ENCODE peak calls at places on chromosome 11, in nine cellular contexts. One of them, this sample, is unnamed.

GRCh38 chr11:13760115-13760514 is 91.6 kb downstream of the FAR1 start:
- DNase-seq in cardiac fibroblast: no peak
- DNase-seq in CD8-positive, alpha-beta T cell: no peak
- DNase-seq in naive thymus-derived CD8-positive, alpha-beta T cell: no peak
- DNase-seq in LoVo: peak; percentile 8
- DNase-seq in astrocyte of the spinal cord: no peak
- DNase-seq in stromal cell of bone marrow: no peak
- DNase-seq in effector memory CD4-positive, alpha-beta T cell: no peak
- DNase-seq in GM23338: no peak
- DNase-seq in this sample: peak; percentile 29

GRCh38 chr11:2801711-2802388 is 83.7 kb downstream of the CDKN1C start:
- DNase-seq in cardiac fibroblast: no peak
- DNase-seq in CD8-positive, alpha-beta T cell: no peak
- DNase-seq in naive thymus-derived CD8-positive, alpha-beta T cell: no peak
- DNase-seq in LoVo: no peak
- DNase-seq in astrocyte of the spinal cord: no peak
- DNase-seq in stromal cell of bone marrow: no peak
- DNase-seq in effector memory CD4-positive, alpha-beta T cell: no peak
- DNase-seq in GM23338: no peak
- DNase-seq in this sample: no peak

GRCh38 chr11:57434640-57435546 is 8.0 kb upstream of the SLC43A3 start:
- DNase-seq in cardiac fibroblast: peak; percentile 95
- DNase-seq in CD8-positive, alpha-beta T cell: no peak
- DNase-seq in naive thymus-derived CD8-positive, alpha-beta T cell: no peak
- DNase-seq in LoVo: no peak
- DNase-seq in astrocyte of the spinal cord: peak; percentile 80
- DNase-seq in stromal cell of bone marrow: peak; percentile 94
- DNase-seq in effector memory CD4-positive, alpha-beta T cell: no peak
- DNase-seq in GM23338: no peak
- DNase-seq in this sample: no peak

GRCh38 chr11:20337526-20338154 is 25.9 kb upstream of the HTATIP2 start:
- DNase-seq in cardiac fibroblast: peak; percentile 37
- DNase-seq in CD8-positive, alpha-beta T cell: no peak
- DNase-seq in naive thymus-derived CD8-positive, alpha-beta T cell: no peak
- DNase-seq in LoVo: no peak
- DNase-seq in astrocyte of the spinal cord: peak; percentile 29
- DNase-seq in stromal cell of bone marrow: no peak
- DNase-seq in effector memory CD4-positive, alpha-beta T cell: no peak
- DNase-seq in GM23338: peak; percentile 68
- DNase-seq in this sample: peak; percentile 53

GRCh38 chr11:108198833-108199232 is 23.6 kb downstream of the NPAT start:
- DNase-seq in cardiac fibroblast: no peak
- DNase-seq in CD8-positive, alpha-beta T cell: no peak
- DNase-seq in naive thymus-derived CD8-positive, alpha-beta T cell: no peak
- DNase-seq in LoVo: no peak
- DNase-seq in astrocyte of the spinal cord: no peak
- DNase-seq in stromal cell of bone marrow: no peak
- DNase-seq in effector memory CD4-positive, alpha-beta T cell: no peak
- DNase-seq in GM23338: no peak
- DNase-seq in this sample: no peak

GRCh38 chr11:61888043-61888442 is 3.3 kb downstream of the FADS3 start:
- DNase-seq in cardiac fibroblast: peak; percentile 95
- DNase-seq in CD8-positive, alpha-beta T cell: no peak
- DNase-seq in naive thymus-derived CD8-positive, alpha-beta T cell: no peak
- DNase-seq in LoVo: peak; percentile 46
- DNase-seq in astrocyte of the spinal cord: peak; percentile 94
- DNase-seq in stromal cell of bone marrow: peak; percentile 85
- DNase-seq in effector memory CD4-positive, alpha-beta T cell: no peak
- DNase-seq in GM23338: no peak
- DNase-seq in this sample: no peak

GRCh38 chr11:120785576-120785975 is 238.3 kb upstream of the TBCEL start:
- DNase-seq in cardiac fibroblast: no peak
- DNase-seq in CD8-positive, alpha-beta T cell: no peak
- DNase-seq in naive thymus-derived CD8-positive, alpha-beta T cell: no peak
- DNase-seq in LoVo: no peak
- DNase-seq in astrocyte of the spinal cord: no peak
- DNase-seq in stromal cell of bone marrow: no peak
- DNase-seq in effector memory CD4-positive, alpha-beta T cell: no peak
- DNase-seq in GM23338: no peak
- DNase-seq in this sample: no peak

GRCh38 chr11:15035283-15035682 is 38.1 kb upstream of the CALCB start:
- DNase-seq in cardiac fibroblast: no peak
- DNase-seq in CD8-positive, alpha-beta T cell: no peak
- DNase-seq in naive thymus-derived CD8-positive, alpha-beta T cell: no peak
- DNase-seq in LoVo: no peak
- DNase-seq in astrocyte of the spinal cord: no peak
- DNase-seq in stromal cell of bone marrow: no peak
- DNase-seq in effector memory CD4-positive, alpha-beta T cell: no peak
- DNase-seq in GM23338: peak; percentile 76
- DNase-seq in this sample: peak; percentile 84

GRCh38 chr11:118843518-118843917 is 40.2 kb upstream of the CXCR5 start:
- DNase-seq in cardiac fibroblast: no peak
- DNase-seq in CD8-positive, alpha-beta T cell: no peak
- DNase-seq in naive thymus-derived CD8-positive, alpha-beta T cell: no peak
- DNase-seq in LoVo: no peak
- DNase-seq in astrocyte of the spinal cord: no peak
- DNase-seq in stromal cell of bone marrow: no peak
- DNase-seq in effector memory CD4-positive, alpha-beta T cell: no peak
- DNase-seq in GM23338: no peak
- DNase-seq in this sample: no peak

GRCh38 chr11:64406221-64406946 is 47.4 kb downstream of the RPS6KA4 start:
- DNase-seq in cardiac fibroblast: peak; percentile 61
- DNase-seq in CD8-positive, alpha-beta T cell: no peak
- DNase-seq in naive thymus-derived CD8-positive, alpha-beta T cell: no peak
- DNase-seq in LoVo: no peak
- DNase-seq in astrocyte of the spinal cord: no peak
- DNase-seq in stromal cell of bone marrow: no peak
- DNase-seq in effector memory CD4-positive, alpha-beta T cell: no peak
- DNase-seq in GM23338: no peak
- DNase-seq in this sample: no peak

GRCh38 chr11:130725417-130726233 is 190.7 kb downstream of the SNX19 start:
- DNase-seq in cardiac fibroblast: no peak
- DNase-seq in CD8-positive, alpha-beta T cell: no peak
- DNase-seq in naive thymus-derived CD8-positive, alpha-beta T cell: no peak
- DNase-seq in LoVo: no peak
- DNase-seq in astrocyte of the spinal cord: no peak
- DNase-seq in stromal cell of bone marrow: no peak
- DNase-seq in effector memory CD4-positive, alpha-beta T cell: no peak
- DNase-seq in GM23338: no peak
- DNase-seq in this sample: peak; percentile 8

GRCh38 chr11:130516175-130516867 is 67.9 kb downstream of the ADAMTS15 start:
- DNase-seq in cardiac fibroblast: no peak
- DNase-seq in CD8-positive, alpha-beta T cell: no peak
- DNase-seq in naive thymus-derived CD8-positive, alpha-beta T cell: no peak
- DNase-seq in LoVo: no peak
- DNase-seq in astrocyte of the spinal cord: no peak
- DNase-seq in stromal cell of bone marrow: no peak
- DNase-seq in effector memory CD4-positive, alpha-beta T cell: no peak
- DNase-seq in GM23338: peak; percentile 30
- DNase-seq in this sample: no peak

GRCh38 chr11:57357827-57358226 is 19.7 kb downstream of the P2RX3 start:
- DNase-seq in cardiac fibroblast: peak; percentile 23
- DNase-seq in CD8-positive, alpha-beta T cell: no peak
- DNase-seq in naive thymus-derived CD8-positive, alpha-beta T cell: no peak
- DNase-seq in LoVo: no peak
- DNase-seq in astrocyte of the spinal cord: no peak
- DNase-seq in stromal cell of bone marrow: no peak
- DNase-seq in effector memory CD4-positive, alpha-beta T cell: no peak
- DNase-seq in GM23338: no peak
- DNase-seq in this sample: no peak

GRCh38 chr11:40370821-40371616 is 1088.4 kb downstream of the LRRC4C start:
- DNase-seq in cardiac fibroblast: no peak
- DNase-seq in CD8-positive, alpha-beta T cell: no peak
- DNase-seq in naive thymus-derived CD8-positive, alpha-beta T cell: no peak
- DNase-seq in LoVo: no peak
- DNase-seq in astrocyte of the spinal cord: no peak
- DNase-seq in stromal cell of bone marrow: no peak
- DNase-seq in effector memory CD4-positive, alpha-beta T cell: no peak
- DNase-seq in GM23338: no peak
- DNase-seq in this sample: no peak

GRCh38 chr11:72179804-72180396 is 12.0 kb upstream of the FOLR1 start:
- DNase-seq in cardiac fibroblast: no peak
- DNase-seq in CD8-positive, alpha-beta T cell: no peak
- DNase-seq in naive thymus-derived CD8-positive, alpha-beta T cell: no peak
- DNase-seq in LoVo: no peak
- DNase-seq in astrocyte of the spinal cord: peak; percentile 12
- DNase-seq in stromal cell of bone marrow: peak; percentile 13
- DNase-seq in effector memory CD4-positive, alpha-beta T cell: no peak
- DNase-seq in GM23338: no peak
- DNase-seq in this sample: peak; percentile 50

GRCh38 chr11:119065369-119065768 is 2.2 kb upstream of the VPS11 start:
- DNase-seq in cardiac fibroblast: peak; percentile 50
- DNase-seq in CD8-positive, alpha-beta T cell: no peak
- DNase-seq in naive thymus-derived CD8-positive, alpha-beta T cell: peak; percentile 36
- DNase-seq in LoVo: no peak
- DNase-seq in astrocyte of the spinal cord: peak; percentile 35
- DNase-seq in stromal cell of bone marrow: no peak
- DNase-seq in effector memory CD4-positive, alpha-beta T cell: peak; percentile 17
- DNase-seq in GM23338: peak; percentile 71
- DNase-seq in this sample: peak; percentile 55

GRCh38 chr11:65212226-65212801 is 30.6 kb downstream of the CAPN1 start:
- DNase-seq in cardiac fibroblast: peak; percentile 18
- DNase-seq in CD8-positive, alpha-beta T cell: no peak
- DNase-seq in naive thymus-derived CD8-positive, alpha-beta T cell: no peak
- DNase-seq in LoVo: no peak
- DNase-seq in astrocyte of the spinal cord: no peak
- DNase-seq in stromal cell of bone marrow: no peak
- DNase-seq in effector memory CD4-positive, alpha-beta T cell: no peak
- DNase-seq in GM23338: peak; percentile 46
- DNase-seq in this sample: no peak

GRCh38 chr11:30567644-30568043 is 18.5 kb downstream of the MPPED2 start:
- DNase-seq in cardiac fibroblast: no peak
- DNase-seq in CD8-positive, alpha-beta T cell: no peak
- DNase-seq in naive thymus-derived CD8-positive, alpha-beta T cell: no peak
- DNase-seq in LoVo: no peak
- DNase-seq in astrocyte of the spinal cord: no peak
- DNase-seq in stromal cell of bone marrow: no peak
- DNase-seq in effector memory CD4-positive, alpha-beta T cell: no peak
- DNase-seq in GM23338: no peak
- DNase-seq in this sample: no peak

GRCh38 chr11:46003647-46004046 is 81.2 kb downstream of the LARGE2 start:
- DNase-seq in cardiac fibroblast: peak; percentile 74
- DNase-seq in CD8-positive, alpha-beta T cell: no peak
- DNase-seq in naive thymus-derived CD8-positive, alpha-beta T cell: no peak
- DNase-seq in LoVo: no peak
- DNase-seq in astrocyte of the spinal cord: peak; percentile 16
- DNase-seq in stromal cell of bone marrow: peak; percentile 52
- DNase-seq in effector memory CD4-positive, alpha-beta T cell: no peak
- DNase-seq in GM23338: peak; percentile 38
- DNase-seq in this sample: no peak

GRCh38 chr11:131217313-131218297 is 152.8 kb upstream of the NTM start:
- DNase-seq in cardiac fibroblast: no peak
- DNase-seq in CD8-positive, alpha-beta T cell: no peak
- DNase-seq in naive thymus-derived CD8-positive, alpha-beta T cell: no peak
- DNase-seq in LoVo: no peak
- DNase-seq in astrocyte of the spinal cord: no peak
- DNase-seq in stromal cell of bone marrow: peak; percentile 1
- DNase-seq in effector memory CD4-positive, alpha-beta T cell: no peak
- DNase-seq in GM23338: peak; percentile 53
- DNase-seq in this sample: peak; percentile 31

GRCh38 chr11:99739464-99740089 is 718.8 kb downstream of the CNTN5 start:
- DNase-seq in cardiac fibroblast: peak; percentile 70
- DNase-seq in CD8-positive, alpha-beta T cell: no peak
- DNase-seq in naive thymus-derived CD8-positive, alpha-beta T cell: no peak
- DNase-seq in LoVo: peak; percentile 16
- DNase-seq in astrocyte of the spinal cord: peak; percentile 72
- DNase-seq in stromal cell of bone marrow: peak; percentile 3
- DNase-seq in effector memory CD4-positive, alpha-beta T cell: no peak
- DNase-seq in GM23338: peak; percentile 79
- DNase-seq in this sample: peak; percentile 28

GRCh38 chr11:2571598-2572281 is 126.9 kb downstream of the KCNQ1 start:
- DNase-seq in cardiac fibroblast: no peak
- DNase-seq in CD8-positive, alpha-beta T cell: no peak
- DNase-seq in naive thymus-derived CD8-positive, alpha-beta T cell: no peak
- DNase-seq in LoVo: no peak
- DNase-seq in astrocyte of the spinal cord: no peak
- DNase-seq in stromal cell of bone marrow: no peak
- DNase-seq in effector memory CD4-positive, alpha-beta T cell: no peak
- DNase-seq in GM23338: no peak
- DNase-seq in this sample: no peak

GRCh38 chr11:64117763-64118459 is 48.0 kb downstream of the MACROD1 start:
- DNase-seq in cardiac fibroblast: no peak
- DNase-seq in CD8-positive, alpha-beta T cell: no peak
- DNase-seq in naive thymus-derived CD8-positive, alpha-beta T cell: no peak
- DNase-seq in LoVo: no peak
- DNase-seq in astrocyte of the spinal cord: no peak
- DNase-seq in stromal cell of bone marrow: no peak
- DNase-seq in effector memory CD4-positive, alpha-beta T cell: no peak
- DNase-seq in GM23338: no peak
- DNase-seq in this sample: no peak

GRCh38 chr11:27437824-27438594 is 34.6 kb downstream of the LGR4 start:
- DNase-seq in cardiac fibroblast: no peak
- DNase-seq in CD8-positive, alpha-beta T cell: no peak
- DNase-seq in naive thymus-derived CD8-positive, alpha-beta T cell: no peak
- DNase-seq in LoVo: no peak
- DNase-seq in astrocyte of the spinal cord: no peak
- DNase-seq in stromal cell of bone marrow: no peak
- DNase-seq in effector memory CD4-positive, alpha-beta T cell: no peak
- DNase-seq in GM23338: no peak
- DNase-seq in this sample: no peak

GRCh38 chr11:72782081-72782920 is 11.5 kb downstream of the STARD10 start:
- DNase-seq in cardiac fibroblast: no peak
- DNase-seq in CD8-positive, alpha-beta T cell: no peak
- DNase-seq in naive thymus-derived CD8-positive, alpha-beta T cell: no peak
- DNase-seq in LoVo: no peak
- DNase-seq in astrocyte of the spinal cord: no peak
- DNase-seq in stromal cell of bone marrow: no peak
- DNase-seq in effector memory CD4-positive, alpha-beta T cell: no peak
- DNase-seq in GM23338: peak; percentile 71
- DNase-seq in this sample: peak; percentile 71

GRCh38 chr11:47904048-47904447 is 55.9 kb upstream of the NUP160 start:
- DNase-seq in cardiac fibroblast: no peak
- DNase-seq in CD8-positive, alpha-beta T cell: no peak
- DNase-seq in naive thymus-derived CD8-positive, alpha-beta T cell: no peak
- DNase-seq in LoVo: no peak
- DNase-seq in astrocyte of the spinal cord: no peak
- DNase-seq in stromal cell of bone marrow: no peak
- DNase-seq in effector memory CD4-positive, alpha-beta T cell: no peak
- DNase-seq in GM23338: no peak
- DNase-seq in this sample: no peak

GRCh38 chr11:27041141-27041869 is 690 bp downstream of the BBOX1 start:
- DNase-seq in cardiac fibroblast: no peak
- DNase-seq in CD8-positive, alpha-beta T cell: no peak
- DNase-seq in naive thymus-derived CD8-positive, alpha-beta T cell: no peak
- DNase-seq in LoVo: no peak
- DNase-seq in astrocyte of the spinal cord: no peak
- DNase-seq in stromal cell of bone marrow: no peak
- DNase-seq in effector memory CD4-positive, alpha-beta T cell: no peak
- DNase-seq in GM23338: no peak
- DNase-seq in this sample: no peak

GRCh38 chr11:133815636-133816035 is 29.7 kb downstream of the SPATA19 start:
- DNase-seq in cardiac fibroblast: no peak
- DNase-seq in CD8-positive, alpha-beta T cell: no peak
- DNase-seq in naive thymus-derived CD8-positive, alpha-beta T cell: no peak
- DNase-seq in LoVo: no peak
- DNase-seq in astrocyte of the spinal cord: no peak
- DNase-seq in stromal cell of bone marrow: no peak
- DNase-seq in effector memory CD4-positive, alpha-beta T cell: no peak
- DNase-seq in GM23338: no peak
- DNase-seq in this sample: no peak

GRCh38 chr11:119377112-119377901 is 4.2 kb downstream of the USP2 start:
- DNase-seq in cardiac fibroblast: no peak
- DNase-seq in CD8-positive, alpha-beta T cell: no peak
- DNase-seq in naive thymus-derived CD8-positive, alpha-beta T cell: no peak
- DNase-seq in LoVo: no peak
- DNase-seq in astrocyte of the spinal cord: no peak
- DNase-seq in stromal cell of bone marrow: no peak
- DNase-seq in effector memory CD4-positive, alpha-beta T cell: no peak
- DNase-seq in GM23338: no peak
- DNase-seq in this sample: no peak

GRCh38 chr11:95450547-95451123 is 219.6 kb upstream of the SESN3 start:
- DNase-seq in cardiac fibroblast: peak; percentile 80
- DNase-seq in CD8-positive, alpha-beta T cell: no peak
- DNase-seq in naive thymus-derived CD8-positive, alpha-beta T cell: no peak
- DNase-seq in LoVo: no peak
- DNase-seq in astrocyte of the spinal cord: peak; percentile 64
- DNase-seq in stromal cell of bone marrow: peak; percentile 24
- DNase-seq in effector memory CD4-positive, alpha-beta T cell: no peak
- DNase-seq in GM23338: no peak
- DNase-seq in this sample: no peak

GRCh38 chr11:12556788-12557384 is 117.3 kb upstream of the TEAD1 start:
- DNase-seq in cardiac fibroblast: peak; percentile 98
- DNase-seq in CD8-positive, alpha-beta T cell: no peak
- DNase-seq in naive thymus-derived CD8-positive, alpha-beta T cell: no peak
- DNase-seq in LoVo: peak; percentile 37
- DNase-seq in astrocyte of the spinal cord: peak; percentile 90
- DNase-seq in stromal cell of bone marrow: peak; percentile 84
- DNase-seq in effector memory CD4-positive, alpha-beta T cell: no peak
- DNase-seq in GM23338: peak; percentile 86
- DNase-seq in this sample: peak; percentile 49

This sample was measured in SW480.